ENCODE peak calls at places on chromosomes 13 and 19, in eight cellular contexts. P is stimulated activated CD4-positive, alpha-beta T cell treated with anti-CD3 and anti-CD28 coated beads, Interleukin-1b, Interleukin-23, amount 100 ng/mL, for 1 hour; B is RWPE2; R is pancreas; V is stimulated activated naive B cell treated with anti-CD40 and anti-IgM and Interleukin-4, amounts not matched to agents 10 μg/mL and 1 μg/mL and 100 μg/mL, for 72 hours; I is activated B cell treated with CpG ODN at 0.5 μM for 24 hours; S is AG10803; N is lower leg skin. E is an unnamed sample.

GRCh38 chr19:48681127-48681470 is 8.3 kb upstream of the NTN5 start:
- DNase-seq in P (no peak), N (no peak), V (no peak), S (peak; percentile 30), I (no peak), B (no peak), R (no peak), E (no peak)

GRCh38 chr19:32642771-32643170 is 32.2 kb downstream of the ANKRD27 start:
- DNase-seq in N (no peak), B (no peak), R (no peak), S (no peak), P (peak; percentile 16), I (no peak), V (no peak), E (no peak)

GRCh38 chr13:31264146-31264545 is 64.4 kb downstream of the B3GLCT start:
- DNase-seq in I (no peak), V (no peak), B (no peak), N (no peak), R (no peak), P (no peak), S (no peak), E (no peak)

GRCh38 chr13:85525411-85525810 is 273.8 kb downstream of the SLITRK6 start:
- DNase-seq in P (no peak), R (no peak), I (no peak), N (no peak), B (no peak), V (no peak), S (no peak), E (no peak)

GRCh38 chr13:65656740-65657329 is 1573.3 kb downstream of the PCDH9 start:
- DNase-seq in N (no peak), I (no peak), B (no peak), P (no peak), S (peak; percentile 8), V (no peak), R (no peak), E (no peak)

GRCh38 chr19:52570005-52570861 is at the start of gene ZNF701:
- DNase-seq in I (peak; percentile 98), B (peak; percentile 85), V (peak; percentile 94), P (peak; percentile 96), R (peak; percentile 97), N (peak; percentile 99), S (peak; percentile 87), E (peak; percentile 98)

GRCh38 chr19:3944018-3944721 is 11.3 kb downstream of the NMRK2 start:
- DNase-seq in N (no peak), P (no peak), I (no peak), V (no peak), R (no peak), S (no peak), B (no peak), E (no peak)

GRCh38 chr19:10762656-10763055 is 44.8 kb downstream of the DNM2 start:
- DNase-seq in N (no peak), S (no peak), R (peak; percentile 41), P (no peak), B (no peak), I (no peak), V (no peak), E (no peak)

GRCh38 chr19:47699360-47699917 is 13.8 kb upstream of the EHD2 start:
- DNase-seq in N (no peak), P (peak; percentile 35), R (peak; percentile 79), I (peak; percentile 41), B (no peak), S (no peak), V (peak; percentile 33), E (no peak)

GRCh38 chr13:87999791-88000190 is 328.6 kb downstream of the SLITRK5 start:
- DNase-seq in B (no peak), P (no peak), N (no peak), I (no peak), R (no peak), V (no peak), S (no peak), E (no peak)

GRCh38 chr13:43167058-43167457 is 143.7 kb downstream of the DNAJC15 start:
- DNase-seq in N (no peak), S (no peak), V (no peak), I (no peak), B (no peak), P (no peak), R (no peak), E (no peak)

GRCh38 chr13:28412981-28413380 is 81.9 kb downstream of the FLT1 start:
- DNase-seq in P (no peak), V (no peak), N (no peak), S (no peak), B (no peak), R (no peak), I (no peak), E (no peak)

GRCh38 chr19:3398114-3398899 is 31.9 kb downstream of the NFIC start:
- DNase-seq in P (no peak), B (no peak), R (peak; percentile 95), V (no peak), S (peak; percentile 71), I (no peak), N (peak; percentile 96), E (no peak)

E was measured in chondrocyte.